ENCODE peak calls at places on chromosomes 2 and 18, in nine cellular contexts. I is tibial nerve, Z is esophagus muscularis mucosa, M is stomach, H is A549, L is ovary, S is K562, P is H1, K is transverse colon. G is an unnamed sample.

GRCh38 chr2:189629553-189630453 is 31.5 kb upstream of the ASNSD1 start:
- DNase-seq in I (no peak), Z (no peak), M (no peak), H (no peak), L (no peak), S (no peak), P (no peak), K (no peak), G (no peak)

GRCh38 chr18:24395049-24395780 is 2.4 kb downstream of the OSBPL1A start:
- DNase-seq in I (no peak), Z (no peak), M (no peak), H (no peak), L (no peak), S (no peak), P (no peak), K (no peak), G (no peak)

GRCh38 chr18:70334728-70335329 is 46.0 kb downstream of the SOCS6 start:
- DNase-seq in I (no peak), Z (no peak), M (no peak), H (peak; percentile 49), L (no peak), S (no peak), P (no peak), K (no peak), G (no peak)

GRCh38 chr18:63707816-63708215 is 5.1 kb downstream of the SERPINB11 start:
- DNase-seq in I (no peak), Z (no peak), M (no peak), H (no peak), L (no peak), S (no peak), P (no peak), K (no peak), G (no peak)

GRCh38 chr2:218271487-218271797 is 1.1 kb downstream of the PNKD start:
- DNase-seq in I (no peak), Z (no peak), M (no peak), H (no peak), L (no peak), S (no peak), P (no peak), K (peak; percentile 62), G (no peak)

GRCh38 chr2:229901819-229902218 is 20.0 kb downstream of the TRIP12 start:
- DNase-seq in I (no peak), Z (no peak), M (no peak), H (peak; percentile 23), L (no peak), S (peak; percentile 12), P (no peak), K (no peak), G (no peak)

GRCh38 chr2:63572001-63572400 is 16.3 kb downstream of the WDPCP start:
- DNase-seq in I (no peak), Z (no peak), M (no peak), H (no peak), L (no peak), S (no peak), P (no peak), K (no peak), G (no peak)

GRCh38 chr2:237060518-237061312 is 25.0 kb upstream of the COPS8 start:
- DNase-seq in I (no peak), Z (no peak), M (peak; percentile 54), H (peak; percentile 71), L (peak; percentile 60), S (peak; percentile 16), P (peak; percentile 66), K (peak; percentile 37), G (no peak)

GRCh38 chr2:146927080-146927714 is 917.6 kb upstream of the ACVR2A start:
- DNase-seq in I (no peak), Z (no peak), M (peak; percentile 34), H (peak; percentile 36), L (peak; percentile 31), S (no peak), P (peak; percentile 58), K (peak; percentile 27), G (peak; percentile 81)

GRCh38 chr2:20645301-20645701 is 5.6 kb downstream of the HS1BP3 start:
- DNase-seq in I (no peak), Z (no peak), M (no peak), H (no peak), L (no peak), S (no peak), P (no peak), K (no peak), G (no peak)

GRCh38 chr2:102294802-102295489 is 16.4 kb upstream of the IL1RL1 start:
- DNase-seq in I (no peak), Z (no peak), M (no peak), H (no peak), L (no peak), S (no peak), P (no peak), K (no peak), G (no peak)

GRCh38 chr2:12162269-12163247 is 416.1 kb downstream of the LPIN1 start:
- DNase-seq in I (no peak), Z (no peak), M (no peak), H (no peak), L (no peak), S (no peak), P (no peak), K (no peak), G (no peak)

GRCh38 chr2:36677995-36678605 is 18.4 kb upstream of the VIT start:
- DNase-seq in I (no peak), Z (no peak), M (no peak), H (no peak), L (no peak), S (no peak), P (no peak), K (no peak), G (no peak)

GRCh38 chr2:164937864-164938401 is 17.4 kb downstream of the SLC38A11 start:
- DNase-seq in I (no peak), Z (no peak), M (peak; percentile 35), H (peak; percentile 18), L (no peak), S (no peak), P (no peak), K (peak; percentile 21), G (no peak)

GRCh38 chr18:38940863-38941531 is 1375.4 kb upstream of the CELF4 start:
- DNase-seq in I (no peak), Z (no peak), M (no peak), H (peak; percentile 70), L (no peak), S (no peak), P (no peak), K (no peak), G (no peak)

GRCh38 chr2:168804214-168804613 is 1.8 kb downstream of the NOSTRIN start:
- DNase-seq in I (no peak), Z (no peak), M (peak; percentile 40), H (no peak), L (peak; percentile 34), S (no peak), P (no peak), K (no peak), G (no peak)
- TF ChIP-seq POLR2A in I (no peak), Z (no peak), M (no peak), H (no peak), L (no peak), S (no peak), P (no peak), K (no peak), G (no peak)

GRCh38 chr2:177169810-177170514 is 42.6 kb upstream of the HNRNPA3 start:
- DNase-seq in I (no peak), Z (no peak), M (no peak), H (no peak), L (no peak), S (no peak), P (no peak), K (no peak), G (no peak)
- TF ChIP-seq EP300 in I (no peak), Z (no peak), M (no peak), H (no peak), L (no peak), S (no peak), P (no peak), K (no peak), G (no peak)

GRCh38 chr2:209523041-209523740 is 99.3 kb downstream of the MAP2 start:
- DNase-seq in I (no peak), Z (no peak), M (no peak), H (no peak), L (no peak), S (no peak), P (no peak), K (no peak), G (no peak)

GRCh38 chr2:209523778-209524362 is 100.0 kb downstream of the MAP2 start:
- DNase-seq in I (no peak), Z (no peak), M (no peak), H (no peak), L (no peak), S (no peak), P (no peak), K (no peak), G (no peak)

GRCh38 chr2:209526541-209526940 is 102.7 kb downstream of the MAP2 start:
- DNase-seq in I (no peak), Z (no peak), M (no peak), H (no peak), L (no peak), S (no peak), P (no peak), K (no peak), G (no peak)

GRCh38 chr2:209525834-209526281 is 102.0 kb downstream of the MAP2 start:
- DNase-seq in I (no peak), Z (no peak), M (no peak), H (no peak), L (no peak), S (no peak), P (no peak), K (no peak), G (no peak)

GRCh38 chr2:209525336-209525735 is 101.5 kb downstream of the MAP2 start:
- DNase-seq in I (no peak), Z (no peak), M (no peak), H (no peak), L (no peak), S (no peak), P (no peak), K (no peak), G (no peak)
- H3K4me3 ChIP-seq in I (peak overlapping the region; percentile 0), Z (no peak overlapping the region), M (no peak overlapping the region), H (no peak overlapping the region), L (no peak overlapping the region), S (no peak overlapping the region), P (no peak overlapping the region), K (no peak overlapping the region), G (no peak overlapping the region)

GRCh38 chr2:127125821-127126220 is 18.9 kb upstream of the BIN1 start:
- DNase-seq in I (no peak), Z (no peak), M (no peak), H (no peak), L (no peak), S (no peak), P (no peak), K (no peak), G (no peak)

GRCh38 chr2:127133793-127134192 is 26.8 kb upstream of the BIN1 start:
- DNase-seq in I (no peak), Z (peak; percentile 72), M (no peak), H (no peak), L (no peak), S (no peak), P (no peak), K (no peak), G (no peak)

GRCh38 chr2:127124426-127124825 is 17.5 kb upstream of the BIN1 start:
- DNase-seq in I (no peak), Z (no peak), M (no peak), H (no peak), L (no peak), S (no peak), P (no peak), K (no peak), G (no peak)

GRCh38 chr2:127130421-127130820 is 23.5 kb upstream of the BIN1 start:
- DNase-seq in I (no peak), Z (no peak), M (no peak), H (no peak), L (no peak), S (no peak), P (no peak), K (no peak), G (no peak)

GRCh38 chr2:127128508-127128907 is 21.6 kb upstream of the BIN1 start:
- DNase-seq in I (no peak), Z (peak; percentile 91), M (peak; percentile 79), H (no peak), L (no peak), S (no peak), P (peak; percentile 61), K (peak; percentile 78), G (no peak)
- TF ChIP-seq POLR2A in I (no peak), Z (no peak), M (no peak), H (no peak), L (no peak), S (no peak), P (peak; percentile 39), K (no peak), G (no peak)